ENCODE peak calls at places on chromosomes 2 and 18, in six cellular contexts. D is endodermal cell, E is spleen, G is astrocyte, S is coronary artery, F is pancreas. A is an unnamed sample.
A peak's percentile ranks its signal among the peaks of the same experiment; 100 is the strongest.

GRCh38 chr2:102055346-102055975 is 63.7 kb downstream of the IL1R2 start:
- DNase-seq in F (no peak), D (no peak), G (peak; percentile 41), E (no peak), S (no peak), A (no peak)

GRCh38 chr2:73969356-73969755 is 15.4 kb upstream of the TET3 start:
- DNase-seq in G (no peak), F (no peak), E (no peak), S (no peak), D (no peak), A (no peak)

GRCh38 chr2:97698530-97698929 is 14.8 kb upstream of the ZAP70 start:
- DNase-seq in S (no peak), F (no peak), D (no peak), G (no peak), E (no peak), A (no peak)

GRCh38 chr2:239098288-239098970 is 250.5 kb downstream of the TWIST2 start:
- DNase-seq in D (no peak), E (no peak), S (no peak), F (no peak), G (no peak), A (no peak)

GRCh38 chr2:106581755-106582430 is 94.7 kb downstream of the CD8B2 start:
- DNase-seq in D (peak; percentile 81), F (peak; percentile 27), G (peak; percentile 41), E (peak; percentile 81), S (no peak), A (peak; percentile 66)

GRCh38 chr18:41731887-41732286 is 223.1 kb upstream of the PIK3C3 start:
- DNase-seq in S (no peak), G (no peak), E (no peak), D (no peak), F (no peak), A (no peak)

GRCh38 chr2:205024822-205025518 is 479.7 kb downstream of the PARD3B start:
- DNase-seq in D (no peak), E (no peak), G (peak; percentile 97), S (peak; percentile 83), F (no peak), A (no peak)

GRCh38 chr2:24793752-24794477 is 690 bp downstream of the CENPO start:
- DNase-seq in E (no peak), G (peak; percentile 41), D (no peak), F (no peak), S (no peak), A (peak; percentile 37)

GRCh38 chr2:39697480-39697879 is 31.8 kb downstream of the TMEM178A start:
- DNase-seq in E (no peak), S (no peak), F (no peak), D (no peak), G (peak; percentile 30), A (no peak)

GRCh38 chr2:16105178-16105663 is 164.9 kb downstream of the MYCN start:
- DNase-seq in D (no peak), E (no peak), G (no peak), S (no peak), F (no peak), A (no peak)

GRCh38 chr2:16104345-16105177 is 164.2 kb downstream of the MYCN start:
- DNase-seq in E (no peak), G (no peak), S (no peak), F (no peak), D (peak; percentile 90), A (no peak)

GRCh38 chr2:16105664-16106281 is 165.4 kb downstream of the MYCN start:
- DNase-seq in E (no peak), F (no peak), D (peak; percentile 97), S (no peak), G (no peak), A (no peak)

GRCh38 chr2:16107246-16107645 is 166.9 kb downstream of the MYCN start:
- DNase-seq in D (no peak), E (no peak), F (no peak), G (no peak), S (no peak), A (no peak)

GRCh38 chr2:16106619-16107018 is 166.3 kb downstream of the MYCN start:
- DNase-seq in S (no peak), F (no peak), E (no peak), G (no peak), D (no peak), A (no peak)
- TF ChIP-seq CTCF in S (no peak), F (no peak), E (no peak), G (no peak), D (no peak), A (no peak)

GRCh38 chr18:48637081-48637990 is 98.5 kb downstream of the CTIF start:
- DNase-seq in E (no peak), F (no peak), D (no peak), S (peak; percentile 49), G (no peak), A (no peak)
- TF ChIP-seq CTCF in E (no peak), F (no peak), D (no peak), S (no peak), G (no peak), A (no peak)

GRCh38 chr2:9230051-9230802 is 23.6 kb downstream of the ASAP2 start:
- DNase-seq in D (no peak), G (no peak), S (no peak), E (no peak), F (no peak), A (no peak)
- TF ChIP-seq CTCF in D (no peak), G (no peak), S (no peak), E (no peak), F (no peak), A (no peak)

GRCh38 chr2:122873951-122874350 is 1118.5 kb downstream of the TSN start:
- DNase-seq in S (no peak), D (no peak), F (no peak), G (no peak), E (no peak), A (no peak)

DNA sequence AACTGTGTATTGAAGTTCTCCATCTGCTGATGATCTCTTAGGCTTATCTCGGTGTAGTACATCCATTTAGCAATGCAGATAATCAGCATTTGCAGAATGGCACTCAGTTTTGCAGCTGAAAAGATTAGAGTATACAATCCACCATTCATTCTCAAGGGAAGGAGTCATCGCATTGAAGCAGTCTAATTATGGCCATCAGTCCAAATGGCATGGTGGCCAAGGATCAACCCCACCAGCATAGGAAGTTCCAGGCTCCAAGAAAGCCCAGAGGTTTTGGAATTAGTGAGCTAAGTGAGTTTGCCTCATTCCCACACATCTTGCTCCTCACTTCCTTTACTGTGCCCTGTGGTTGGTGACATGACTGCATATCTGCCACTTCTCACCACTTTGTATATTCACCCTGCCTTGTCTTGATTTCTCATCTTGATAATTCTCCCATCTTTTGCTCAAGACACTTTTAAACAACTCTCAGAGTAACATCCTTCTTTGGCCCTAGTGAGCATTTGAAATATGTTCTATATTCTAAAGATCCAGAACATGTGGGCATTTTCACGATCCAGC is 1119.7 kb downstream of the TSN start:
- DNase-seq in D (no peak), E (no peak), G (no peak), S (no peak), F (no peak), A (no peak)
- TF ChIP-seq CTCF in D (no peak), E (no peak), G (no peak), S (no peak), F (no peak), A (no peak)

GRCh38 chr2:184302506-184302905 is 295.8 kb upstream of the ZNF804A start:
- DNase-seq in D (no peak), E (no peak), F (no peak), S (no peak), G (no peak), A (no peak)

GRCh38 chr2:184305105-184305504 is 293.2 kb upstream of the ZNF804A start:
- DNase-seq in E (no peak), G (peak; percentile 3), S (no peak), F (no peak), D (no peak), A (no peak)

GRCh38 chr2:184308706-184309105 is 289.6 kb upstream of the ZNF804A start:
- DNase-seq in D (no peak), G (no peak), E (no peak), F (no peak), S (no peak), A (no peak)

DNA sequence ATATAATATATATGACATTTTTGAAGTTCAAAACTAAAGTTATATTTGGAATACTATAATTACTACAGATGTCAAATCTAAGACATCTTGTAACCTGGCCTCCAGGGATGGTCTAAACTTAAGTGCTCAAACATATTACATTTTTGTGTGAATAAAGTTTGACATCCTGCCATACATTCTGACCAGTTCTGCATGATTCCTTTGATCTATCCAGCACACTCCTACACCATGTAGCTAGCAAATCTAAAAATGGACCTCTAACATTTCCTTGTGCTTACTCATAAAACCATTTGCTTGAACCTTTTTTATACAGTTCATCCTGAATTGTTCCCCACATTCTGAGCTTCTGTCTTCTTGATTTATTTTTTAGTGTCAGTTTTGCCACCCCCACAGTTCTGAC is 294.3 kb upstream of the ZNF804A start:
- DNase-seq in F (no peak), E (no peak), S (no peak), G (peak; percentile 81), D (no peak), A (no peak)
- TF ChIP-seq CTCF in F (no peak), E (no peak), S (no peak), G (no peak), D (no peak), A (no peak)